ENCODE peak calls at places on chromosome 18, in ten cellular contexts. K, G, S, U, F, T, O, V, Q and C are unnamed samples.

GRCh38 chr18:56202567-56203136 is 435.7 kb downstream of the TXNL1 start:
- DNase-seq in K (no peak), G (no peak), S (no peak), U (no peak), F (no peak), T (no peak), O (no peak), V (no peak), Q (no peak), C (no peak)

GRCh38 chr18:55488473-55488872 is 99.5 kb downstream of the TCF4 start:
- DNase-seq in K (no peak), G (no peak), S (no peak), U (peak; percentile 4), F (no peak), T (no peak), O (peak; percentile 82), V (no peak), Q (no peak), C (no peak)

GRCh38 chr18:59835656-59836379 is 64.0 kb upstream of the PMAIP1 start:
- DNase-seq in K (no peak), G (no peak), S (peak; percentile 14), U (peak; percentile 36), F (no peak), T (peak; percentile 53), O (no peak), V (no peak), Q (no peak), C (no peak)

GRCh38 chr18:42030586-42031182 is 75.7 kb downstream of the PIK3C3 start:
- DNase-seq in K (peak; percentile 36), G (peak; percentile 31), S (no peak), U (no peak), F (no peak), T (peak; percentile 21), O (peak; percentile 20), V (no peak), Q (peak; percentile 26), C (no peak)

GRCh38 chr18:70384181-70384790 is 95.4 kb downstream of the SOCS6 start:
- DNase-seq in K (peak; percentile 98), G (peak; percentile 43), S (peak; percentile 60), U (no peak), F (no peak), T (peak; percentile 99), O (no peak), V (no peak), Q (no peak), C (no peak)

GRCh38 chr18:79516441-79516931 is 120.8 kb downstream of the NFATC1 start:
- DNase-seq in K (no peak), G (no peak), S (no peak), U (no peak), F (no peak), T (no peak), O (peak; percentile 23), V (no peak), Q (no peak), C (no peak)

GRCh38 chr18:65753520-65753919 is 2.7 kb downstream of the CDH7 start:
- DNase-seq in K (peak; percentile 19), G (no peak), S (no peak), U (peak; percentile 75), F (no peak), T (no peak), O (peak; percentile 91), V (peak; percentile 5), Q (peak; percentile 61), C (peak; percentile 76)

GRCh38 chr18:21914739-21915319 is 174.2 kb downstream of the MIB1 start:
- DNase-seq in K (peak; percentile 25), G (peak; percentile 81), S (peak; percentile 19), U (no peak), F (no peak), T (peak; percentile 55), O (peak; percentile 34), V (no peak), Q (peak; percentile 56), C (no peak)

GRCh38 chr18:58894937-58895336 is 30.3 kb downstream of the ZNF532 start:
- DNase-seq in K (no peak), G (peak; percentile 17), S (no peak), U (no peak), F (no peak), T (no peak), O (no peak), V (no peak), Q (no peak), C (no peak)

GRCh38 chr18:47996091-47996541 is 65.7 kb upstream of the SMAD2 start:
- DNase-seq in K (peak; percentile 23), G (no peak), S (no peak), U (no peak), F (no peak), T (peak; percentile 13), O (no peak), V (no peak), Q (no peak), C (peak; percentile 89)

GRCh38 chr18:74990563-74991081 is 218.3 kb downstream of the PTGR3 start:
- DNase-seq in K (no peak), G (no peak), S (no peak), U (no peak), F (no peak), T (peak; percentile 15), O (peak; percentile 76), V (peak; percentile 40), Q (no peak), C (no peak)

GRCh38 chr18:42231796-42232195 is 276.8 kb downstream of the PIK3C3 start:
- DNase-seq in K (no peak), G (no peak), S (no peak), U (no peak), F (no peak), T (no peak), O (no peak), V (no peak), Q (no peak), C (no peak)

GRCh38 chr18:1002653-1003178 is 98.0 kb downstream of the ADCYAP1 start:
- DNase-seq in K (peak; percentile 80), G (peak; percentile 37), S (no peak), U (no peak), F (no peak), T (peak; percentile 88), O (no peak), V (no peak), Q (no peak), C (no peak)

GRCh38 chr18:48805826-48806535 is 144.8 kb downstream of the SMAD7 start:
- DNase-seq in K (no peak), G (no peak), S (no peak), U (no peak), F (no peak), T (no peak), O (no peak), V (no peak), Q (no peak), C (no peak)

GRCh38 chr18:44526705-44527415 is 153.8 kb upstream of the SETBP1 start:
- DNase-seq in K (no peak), G (no peak), S (no peak), U (no peak), F (no peak), T (no peak), O (no peak), V (no peak), Q (no peak), C (no peak)

GRCh38 chr18:9106094-9106493 is 3.6 kb downstream of the NDUFV2 start:
- DNase-seq in K (no peak), G (no peak), S (no peak), U (no peak), F (no peak), T (no peak), O (no peak), V (no peak), Q (no peak), C (no peak)

GRCh38 chr18:57057890-57058289 is 89.0 kb upstream of the BOD1L2 start:
- DNase-seq in K (no peak), G (no peak), S (no peak), U (no peak), F (no peak), T (no peak), O (no peak), V (no peak), Q (no peak), C (no peak)

GRCh38 chr18:59461171-59461570 is 102.1 kb upstream of the LMAN1 start:
- DNase-seq in K (no peak), G (no peak), S (no peak), U (no peak), F (no peak), T (no peak), O (no peak), V (no peak), Q (no peak), C (no peak)

GRCh38 chr18:41604964-41605363 is 350.1 kb upstream of the PIK3C3 start:
- DNase-seq in K (no peak), G (peak; percentile 27), S (no peak), U (no peak), F (no peak), T (no peak), O (no peak), V (no peak), Q (no peak), C (no peak)

GRCh38 chr18:14937271-14937670 is 189.3 kb downstream of the ANKRD30B start:
- DNase-seq in K (no peak), G (no peak), S (no peak), U (no peak), F (no peak), T (no peak), O (no peak), V (no peak), Q (no peak), C (no peak)

GRCh38 chr18:55331301-55331700 is 256.7 kb downstream of the TCF4 start:
- DNase-seq in K (no peak), G (no peak), S (no peak), U (no peak), F (no peak), T (no peak), O (no peak), V (no peak), Q (no peak), C (no peak)

GRCh38 chr18:51066273-51066672 is 36.3 kb downstream of the SMAD4 start:
- DNase-seq in K (no peak), G (peak; percentile 57), S (no peak), U (no peak), F (no peak), T (peak; percentile 20), O (no peak), V (no peak), Q (no peak), C (no peak)

GRCh38 chr18:22113144-22113813 is 56.1 kb upstream of the GATA6 start:
- DNase-seq in K (no peak), G (no peak), S (no peak), U (no peak), F (no peak), T (peak; percentile 48), O (no peak), V (no peak), Q (no peak), C (no peak)

GRCh38 chr18:34002130-34002529 is 222.6 kb downstream of the NOL4 start:
- DNase-seq in K (no peak), G (no peak), S (no peak), U (no peak), F (no peak), T (no peak), O (no peak), V (no peak), Q (no peak), C (no peak)

GRCh38 chr18:79440728-79441127 is 45.0 kb downstream of the NFATC1 start:
- DNase-seq in K (no peak), G (no peak), S (no peak), U (no peak), F (no peak), T (no peak), O (no peak), V (no peak), Q (no peak), C (no peak)